ENCODE peak calls at places on chromosome 19, in eight cellular contexts. D, J, W, H, U, N, B and L are unnamed samples.

GRCh38 chr19:46480409-46480808 is 9.0 kb upstream of the PNMA8A start:
- DNase-seq in H (peak; percentile 62), B (no peak), W (peak; percentile 36), D (peak; percentile 76), J (no peak), U (peak; percentile 16), N (peak; percentile 22), L (no peak)

GRCh38 chr19:14139944-14140343 is 3.6 kb upstream of the ASF1B start:
- DNase-seq in N (no peak), U (no peak), W (peak; percentile 46), J (no peak), B (no peak), H (no peak), D (no peak), L (no peak)

GRCh38 chr19:49109051-49109450 is 5.1 kb upstream of the LIN7B start:
- DNase-seq in J (no peak), D (no peak), H (no peak), B (no peak), N (no peak), W (no peak), U (no peak), L (no peak)

GRCh38 chr19:6580313-6580712 is 10.6 kb downstream of the CD70 start:
- DNase-seq in N (no peak), B (no peak), U (peak; percentile 30), W (no peak), J (no peak), D (no peak), H (no peak), L (no peak)

GRCh38 chr19:50702870-50703829 is 16.5 kb downstream of the SHANK1 start:
- DNase-seq in B (no peak), J (no peak), W (no peak), U (peak; percentile 52), N (no peak), H (no peak), D (no peak), L (no peak)

GRCh38 chr19:2685204-2685704 is 17.2 kb downstream of the GNG7 start:
- DNase-seq in W (no peak), N (no peak), B (no peak), H (no peak), U (no peak), D (no peak), J (no peak), L (no peak)

GRCh38 chr19:12834418-12834943 is at the start of gene RTBDN:
- DNase-seq in D (no peak), J (no peak), B (no peak), N (no peak), U (no peak), W (no peak), H (no peak), L (no peak)

GRCh38 chr19:15328312-15328711 is 4.0 kb downstream of the BRD4 start:
- DNase-seq in W (no peak), J (no peak), N (no peak), H (no peak), U (no peak), D (no peak), B (no peak), L (no peak)

GRCh38 chr19:28296506-28296905 is 916.4 kb downstream of the UQCRFS1 start:
- DNase-seq in W (no peak), J (no peak), B (no peak), U (no peak), H (no peak), D (no peak), N (no peak), L (no peak)

GRCh38 chr19:15129856-15130580 is 22.8 kb downstream of the SYDE1 start:
- DNase-seq in B (peak; percentile 11), H (no peak), W (peak; percentile 22), U (no peak), D (no peak), N (no peak), J (no peak), L (no peak)

GRCh38 chr19:21328402-21328801 is 808 bp downstream of the ZNF708 start:
- DNase-seq in B (no peak), D (no peak), W (no peak), U (no peak), N (no peak), H (no peak), J (no peak), L (no peak)

GRCh38 chr19:13154911-13155471 is 4.8 kb downstream of the IER2 start:
- DNase-seq in W (peak; percentile 94), H (peak; percentile 83), U (peak; percentile 62), D (peak; percentile 74), J (peak; percentile 43), B (peak; percentile 81), N (peak; percentile 92), L (peak; percentile 55)

GRCh38 chr19:55452381-55453325 is 8.8 kb downstream of the ISOC2 start:
- DNase-seq in D (peak; percentile 72), J (peak; percentile 56), U (peak; percentile 59), N (peak; percentile 46), W (peak; percentile 68), H (peak; percentile 80), B (no peak), L (peak; percentile 72)

GRCh38 chr19:33133438-33134031 is 1.6 kb downstream of the WDR88 start:
- DNase-seq in B (no peak), D (no peak), H (no peak), W (peak; percentile 21), U (peak; percentile 24), J (no peak), N (no peak), L (no peak)

GRCh38 chr19:51710163-51710562 is 13.6 kb downstream of the HAS1 start:
- DNase-seq in D (no peak), B (no peak), U (no peak), N (no peak), W (no peak), J (no peak), H (no peak), L (no peak)

GRCh38 chr19:50728084-50728737 is 5.0 kb downstream of the CLEC11A start:
- DNase-seq in W (peak; percentile 72), U (peak; percentile 86), N (peak; percentile 42), D (peak; percentile 86), B (peak; percentile 57), H (peak; percentile 91), J (peak; percentile 62), L (peak; percentile 83)

GRCh38 chr19:40611096-40611495 is 9.9 kb downstream of the LTBP4 start:
- DNase-seq in N (peak; percentile 64), B (no peak), D (no peak), U (no peak), H (no peak), J (no peak), W (no peak), L (no peak)

GRCh38 chr19:5393088-5393487 is 52.5 kb upstream of the PTPRS start:
- DNase-seq in J (no peak), H (no peak), W (no peak), B (no peak), N (no peak), D (no peak), U (no peak), L (no peak)

GRCh38 chr19:38437295-38437694 is 3.8 kb downstream of the RYR1 start:
- DNase-seq in W (no peak), D (no peak), J (no peak), H (no peak), U (no peak), B (no peak), N (no peak), L (no peak)

GRCh38 chr19:17076539-17076919 is 952 bp downstream of the MYO9B start:
- DNase-seq in U (peak; percentile 19), B (no peak), D (no peak), N (peak; percentile 27), J (no peak), W (no peak), H (no peak), L (no peak)

GRCh38 chr19:17074628-17075034 is 621 bp downstream of the HAUS8 start:
- DNase-seq in U (no peak), B (no peak), N (no peak), J (no peak), H (no peak), D (no peak), W (no peak), L (no peak)

GRCh38 chr19:17075035-17075859 is at the start of the genes HAUS8 and MYO9B:
- DNase-seq in D (peak; percentile 99), H (peak; percentile 99), N (peak; percentile 100), U (peak; percentile 99), W (peak; percentile 100), B (peak; percentile 100), J (peak; percentile 99), L (peak; percentile 100)

GRCh38 chr19:17075860-17076538 is 422 bp downstream of the MYO9B start:
- DNase-seq in W (peak; percentile 37), D (peak; percentile 59), H (no peak), N (peak; percentile 51), B (peak; percentile 62), U (peak; percentile 51), J (no peak), L (peak; percentile 45)

DNA sequence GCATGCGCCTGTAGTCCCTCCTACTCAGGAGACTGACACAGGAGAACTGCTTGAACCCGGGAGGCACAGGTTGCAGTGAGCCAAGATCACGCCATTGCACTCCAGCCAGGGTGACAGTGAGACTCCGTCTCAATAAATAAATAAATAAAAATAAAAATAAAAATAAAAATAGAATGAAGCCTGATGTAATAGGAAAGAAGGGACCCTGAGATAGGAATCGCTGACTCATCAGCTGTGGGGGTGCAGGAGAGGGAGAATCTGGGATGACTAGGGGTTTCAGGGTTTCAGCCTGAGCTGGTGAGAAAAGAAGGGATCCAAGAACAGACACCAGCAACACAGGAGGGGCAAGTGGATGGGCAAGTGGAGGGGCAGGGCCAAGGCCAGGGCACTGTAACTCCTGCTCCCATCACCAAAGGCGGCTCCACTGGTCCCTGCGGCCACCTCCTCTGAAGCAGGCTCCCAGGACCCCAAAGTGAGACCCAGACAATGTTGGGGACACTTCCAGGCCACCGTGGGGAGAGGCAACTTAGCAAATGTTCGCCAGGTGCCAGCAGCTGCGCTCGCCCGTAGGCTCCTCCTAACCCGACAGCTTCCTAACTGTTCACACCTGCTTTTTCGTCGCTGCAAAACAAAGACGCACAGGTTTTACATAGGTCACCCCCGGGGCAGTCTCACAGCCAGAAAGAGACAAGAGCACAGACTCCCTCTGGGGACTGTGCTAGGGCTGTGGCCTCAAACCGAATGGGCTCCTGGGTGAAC is 1.2 kb downstream of the HAUS8 start:
- DNase-seq in B (no peak), W (no peak), D (no peak), J (no peak), N (peak; percentile 42), H (no peak), U (no peak), L (no peak)
- H3K27ac ChIP-seq in B (no peak overlapping the region), W (peak overlapping the region; percentile 87), D (no peak overlapping the region), J (no peak overlapping the region), N (peak overlapping the region; percentile 90), H (no peak overlapping the region), U (peak overlapping the region; percentile 75), L (peak overlapping the region; percentile 64)

GRCh38 chr19:4343845-4344713 is 717 bp downstream of the MPND start:
- DNase-seq in J (no peak), H (peak; percentile 60), W (peak; percentile 37), N (no peak), D (peak; percentile 18), U (no peak), B (peak; percentile 51), L (no peak)
- TF ChIP-seq POLR2A in J (no peak), H (no peak), W (no peak), N (no peak), D (no peak), U (no peak), B (no peak), L (no peak)

GRCh38 chr19:18017275-18018083 is 9.5 kb downstream of the ARRDC2 start:
- DNase-seq in H (no peak), U (peak; percentile 79), W (peak; percentile 37), N (no peak), B (no peak), J (no peak), D (no peak), L (no peak)
- H3K4me1 ChIP-seq in H (peaks cover 7% of the 10 kb centered on the region), U (peaks cover 35% of the 10 kb centered on the region), W (peaks cover 49% of the 10 kb centered on the region), N (peaks cover 29% of the 10 kb centered on the region), B (peaks cover 41% of the 10 kb centered on the region), J (peaks cover 40% of the 10 kb centered on the region), D (peaks cover 21% of the 10 kb centered on the region), L (peaks cover 60% of the 10 kb centered on the region)

GRCh38 chr19:57302020-57302465 is 18.2 kb upstream of the ZNF543 start:
- DNase-seq in B (no peak), H (no peak), W (no peak), N (no peak), U (no peak), D (no peak), J (no peak), L (no peak)
- H3K27ac ChIP-seq in B (no peak overlapping the region), H (no peak overlapping the region), W (no peak overlapping the region), N (no peak overlapping the region), U (no peak overlapping the region), D (no peak overlapping the region), J (no peak overlapping the region), L (peak overlapping the region; percentile 42)